ENCODE peak calls at places on chromosomes 4 and X, in nine cellular contexts. P, R, C, E, L, X, M, J and Z are unnamed samples.
A peak's percentile ranks its signal among the peaks of the same experiment; 100 is the strongest.

GRCh38 chr4:5888222-5888701 is 4.6 kb downstream of the CRMP1 start:
- DNase-seq in P (no peak), R (no peak), C (no peak), E (peak; percentile 86), L (peak; percentile 42), X (no peak), M (no peak), J (no peak), Z (no peak)

GRCh38 chrX:45818913-45819312 is 618.2 kb upstream of the DIPK2B start:
- DNase-seq in P (no peak), R (no peak), C (no peak), E (no peak), L (no peak), X (no peak), M (no peak), J (no peak), Z (no peak)

GRCh38 chrX:138777230-138777629 is 65.7 kb upstream of the FGF13 start:
- DNase-seq in P (no peak), R (no peak), C (no peak), E (no peak), L (no peak), X (no peak), M (no peak), J (no peak), Z (no peak)

GRCh38 chr4:68369474-68369805 is 19.6 kb upstream of the YTHDC1 start:
- DNase-seq in P (no peak), R (no peak), C (no peak), E (no peak), L (no peak), X (peak; percentile 63), M (no peak), J (no peak), Z (no peak)

GRCh38 chrX:115324194-115324593 is 34.7 kb downstream of the LUZP4 start:
- DNase-seq in P (peak; percentile 52), R (no peak), C (no peak), E (no peak), L (no peak), X (no peak), M (no peak), J (no peak), Z (no peak)

GRCh38 chr4:6856391-6856790 is 53.2 kb upstream of the TBC1D14 start:
- DNase-seq in P (no peak), R (no peak), C (no peak), E (no peak), L (no peak), X (no peak), M (no peak), J (no peak), Z (no peak)

GRCh38 chr4:107548211-107548905 is 171.7 kb downstream of the PAPSS1 start:
- DNase-seq in P (no peak), R (no peak), C (no peak), E (no peak), L (no peak), X (no peak), M (no peak), J (no peak), Z (no peak)

GRCh38 chrX:13646154-13646549 is 6.8 kb upstream of the TCEANC start:
- DNase-seq in P (peak; percentile 71), R (peak; percentile 30), C (peak; percentile 66), E (no peak), L (peak; percentile 40), X (peak; percentile 69), M (peak; percentile 33), J (peak; percentile 73), Z (no peak)

GRCh38 chr4:75547647-75548387 is 8.0 kb upstream of the ODAPH start:
- DNase-seq in P (peak; percentile 31), R (peak; percentile 70), C (peak; percentile 42), E (no peak), L (peak; percentile 49), X (peak; percentile 24), M (peak; percentile 28), J (peak; percentile 75), Z (no peak)

GRCh38 chr4:125317526-125317880 is 2.7 kb downstream of the FAT4 start:
- DNase-seq in P (no peak), R (no peak), C (peak; percentile 21), E (peak; percentile 86), L (no peak), X (peak; percentile 65), M (peak; percentile 25), J (peak; percentile 73), Z (peak; percentile 71)

GRCh38 chr4:164956766-164957643 is 20.5 kb downstream of the TRIM61 start:
- DNase-seq in P (peak; percentile 67), R (no peak), C (peak; percentile 82), E (peak; percentile 90), L (peak; percentile 70), X (peak; percentile 78), M (peak; percentile 35), J (peak; percentile 73), Z (peak; percentile 68)

GRCh38 chr4:70734168-70734954 is 12.6 kb downstream of the RUFY3 start:
- DNase-seq in P (no peak), R (peak; percentile 12), C (peak; percentile 26), E (no peak), L (no peak), X (no peak), M (no peak), J (no peak), Z (no peak)

GRCh38 chrX:126929071-126929470 is 109.5 kb downstream of the PRR32 start:
- DNase-seq in P (no peak), R (no peak), C (no peak), E (no peak), L (no peak), X (no peak), M (no peak), J (no peak), Z (no peak)

GRCh38 chr4:114078636-114079035 is 99.2 kb upstream of the ARSJ start:
- DNase-seq in P (no peak), R (no peak), C (no peak), E (no peak), L (no peak), X (no peak), M (no peak), J (no peak), Z (no peak)

DNA sequence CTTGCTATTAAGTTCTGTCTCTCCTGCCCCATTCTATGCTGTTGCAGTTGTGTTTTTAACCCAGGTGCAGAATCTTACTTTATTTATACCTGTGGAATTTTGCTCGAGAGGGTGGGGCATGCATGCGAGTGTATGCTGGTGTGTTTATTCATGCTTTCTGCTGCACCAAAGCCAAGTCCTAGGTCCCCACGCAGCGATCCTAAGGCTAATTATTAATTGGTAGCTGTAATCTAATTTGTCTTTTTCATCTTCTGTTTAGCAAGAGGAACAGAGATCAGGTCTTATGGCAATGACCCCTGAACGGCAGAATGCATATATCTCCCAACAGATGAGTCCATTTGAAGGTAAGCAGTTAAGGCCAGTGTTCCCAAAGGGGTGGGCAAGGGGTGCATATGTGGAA is 58.7 kb upstream of the MTM1 start:
- DNase-seq in P (no peak), R (no peak), C (no peak), E (no peak), L (no peak), X (no peak), M (no peak), J (no peak), Z (no peak)
- H3K4me1 ChIP-seq in P (peaks cover 22% of the 10 kb centered on the region), R (no peaks in the 10 kb centered on the region), C (peaks cover 8% of the 10 kb centered on the region), E (peaks cover 9% of the 10 kb centered on the region), L (peaks cover 3% of the 10 kb centered on the region), X (no peaks in the 10 kb centered on the region), M (peaks cover 10% of the 10 kb centered on the region), J (no peaks in the 10 kb centered on the region), Z (peaks cover 16% of the 10 kb centered on the region)

GRCh38 chr4:55359397-55359916 is 13.4 kb downstream of the SRD5A3 start:
- DNase-seq in P (no peak), R (no peak), C (no peak), E (no peak), L (no peak), X (no peak), M (no peak), J (peak; percentile 80), Z (no peak)
- TF ChIP-seq EP300 in P (peak; percentile 13), R (no peak), C (no peak), E (no peak), L (no peak), X (no peak), M (peak; percentile 11), J (no peak), Z (no peak)

GRCh38 chr4:76947369-76947768 is 2.2 kb upstream of the SEPTIN11 start:
- DNase-seq in P (no peak), R (no peak), C (no peak), E (no peak), L (no peak), X (no peak), M (no peak), J (no peak), Z (no peak)

GRCh38 chr4:76950846-76951321 is 1.3 kb downstream of the SEPTIN11 start:
- DNase-seq in P (no peak), R (no peak), C (peak; percentile 18), E (no peak), L (peak; percentile 32), X (no peak), M (no peak), J (no peak), Z (no peak)

GRCh38 chr4:76950052-76950845 is 697 bp downstream of the SEPTIN11 start:
- DNase-seq in P (peak; percentile 64), R (peak; percentile 25), C (peak; percentile 85), E (peak; percentile 92), L (peak; percentile 61), X (peak; percentile 19), M (peak; percentile 31), J (peak; percentile 83), Z (peak; percentile 87)

GRCh38 chr4:76949293-76950051 is at the start of gene SEPTIN11:
- DNase-seq in P (peak; percentile 91), R (peak; percentile 85), C (peak; percentile 94), E (peak; percentile 97), L (peak; percentile 94), X (peak; percentile 90), M (peak; percentile 87), J (peak; percentile 97), Z (peak; percentile 96)

DNA sequence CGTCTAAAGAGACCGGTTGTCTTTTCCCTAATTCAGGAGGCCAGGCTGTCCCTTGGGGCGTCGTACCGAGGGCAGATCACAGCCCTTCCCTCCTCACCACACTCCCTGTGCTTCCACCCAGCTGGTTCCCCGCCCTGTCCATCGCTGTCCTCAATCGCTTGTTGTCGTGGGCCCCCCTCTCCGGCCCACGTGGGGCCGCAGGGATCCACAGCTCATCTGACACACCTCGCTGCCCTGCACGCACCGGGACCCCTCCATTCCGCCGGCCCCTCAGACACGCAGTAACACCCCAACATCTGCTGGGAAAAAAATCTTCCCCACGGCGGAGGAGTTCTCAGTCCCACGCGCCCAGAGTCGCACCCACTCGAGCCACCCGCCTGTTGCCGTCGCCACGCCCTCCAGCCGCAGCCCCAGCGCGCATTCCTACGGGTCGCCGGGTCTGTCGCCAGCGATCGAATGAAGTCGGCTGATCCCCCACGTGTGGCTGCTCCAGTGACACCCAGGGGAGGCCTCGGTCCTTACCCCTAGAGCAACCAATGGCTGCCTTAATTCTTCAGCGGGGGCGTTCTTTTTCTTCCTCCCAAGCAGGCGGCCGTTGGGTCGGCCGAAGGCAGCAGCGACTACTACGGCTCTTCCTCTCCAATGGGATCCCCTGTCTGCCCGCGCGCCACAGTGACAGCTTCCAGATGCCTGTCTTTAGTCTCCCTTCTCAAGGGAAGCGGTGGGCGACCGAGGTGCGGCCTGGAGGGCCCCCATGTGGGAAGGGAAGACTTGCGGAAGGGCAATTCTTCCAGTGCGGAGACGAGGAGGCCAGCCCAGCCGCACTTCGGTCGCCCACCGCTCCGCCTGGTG is 885 bp upstream of the SEPTIN11 start:
- DNase-seq in P (peak; percentile 64), R (peak; percentile 70), C (peak; percentile 81), E (peak; percentile 93), L (peak; percentile 76), X (peak; percentile 62), M (peak; percentile 34), J (peak; percentile 90), Z (peak; percentile 88)
- TF ChIP-seq POLR2A in P (no peak), R (no peak), C (peak; percentile 19), E (no peak), L (no peak), X (no peak), M (no peak), J (no peak), Z (no peak)

GRCh38 chrX:120512627-120513026 is 43.5 kb upstream of the LAMP2 start:
- DNase-seq in P (no peak), R (peak; percentile 64), C (no peak), E (no peak), L (no peak), X (no peak), M (no peak), J (no peak), Z (no peak)
- H3K4me1 ChIP-seq in P (no peaks in the 10 kb centered on the region), R (peaks cover 37% of the 10 kb centered on the region), C (no peaks in the 10 kb centered on the region), E (no peaks in the 10 kb centered on the region), L (no peaks in the 10 kb centered on the region), X (peaks cover 14% of the 10 kb centered on the region), M (no peaks in the 10 kb centered on the region), J (no peaks in the 10 kb centered on the region), Z (no peaks in the 10 kb centered on the region)